ENCODE peak calls at places on chromosomes 5 and 9, in nine cellular contexts. One of them, this sample, is unnamed.

GRCh38 chr9:110058304-110058953 is 149.5 kb downstream of the C9orf152 start:
- DNase-seq in CD8-positive, alpha-beta T cell: no peak
- DNase-seq in mesenchymal stem cell: peak; percentile 61
- DNase-seq in A549: peak; percentile 78
- DNase-seq in cardiac muscle cell: peak; percentile 39
- DNase-seq in mammary epithelial cell: peak; percentile 57
- DNase-seq in substantia nigra: no peak
- DNase-seq in CD8-positive, alpha-beta memory T cell: no peak
- DNase-seq in psoas muscle: no peak
- DNase-seq in this sample: no peak

GRCh38 chr5:7331083-7331482 is 64.9 kb upstream of the ADCY2 start:
- DNase-seq in CD8-positive, alpha-beta T cell: no peak
- DNase-seq in mesenchymal stem cell: no peak
- DNase-seq in A549: no peak
- DNase-seq in cardiac muscle cell: peak; percentile 27
- DNase-seq in mammary epithelial cell: no peak
- DNase-seq in substantia nigra: no peak
- DNase-seq in CD8-positive, alpha-beta memory T cell: no peak
- DNase-seq in psoas muscle: no peak
- DNase-seq in this sample: no peak

GRCh38 chr5:62771331-62771730 is 192.7 kb downstream of the LRRC70 start:
- DNase-seq in CD8-positive, alpha-beta T cell: no peak
- DNase-seq in mesenchymal stem cell: no peak
- DNase-seq in A549: no peak
- DNase-seq in cardiac muscle cell: no peak
- DNase-seq in mammary epithelial cell: no peak
- DNase-seq in substantia nigra: no peak
- DNase-seq in CD8-positive, alpha-beta memory T cell: no peak
- DNase-seq in psoas muscle: no peak
- DNase-seq in this sample: no peak

GRCh38 chr5:14413331-14413750 is 168.3 kb upstream of the OTULINL start:
- DNase-seq in CD8-positive, alpha-beta T cell: peak; percentile 14
- DNase-seq in mesenchymal stem cell: no peak
- DNase-seq in A549: no peak
- DNase-seq in cardiac muscle cell: no peak
- DNase-seq in mammary epithelial cell: no peak
- DNase-seq in substantia nigra: no peak
- DNase-seq in CD8-positive, alpha-beta memory T cell: peak; percentile 57
- DNase-seq in psoas muscle: no peak
- DNase-seq in this sample: no peak

GRCh38 chr5:107456281-107456715 is 214.4 kb downstream of the EFNA5 start:
- DNase-seq in CD8-positive, alpha-beta T cell: no peak
- DNase-seq in mesenchymal stem cell: peak; percentile 48
- DNase-seq in A549: no peak
- DNase-seq in cardiac muscle cell: no peak
- DNase-seq in mammary epithelial cell: peak; percentile 89
- DNase-seq in substantia nigra: no peak
- DNase-seq in CD8-positive, alpha-beta memory T cell: no peak
- DNase-seq in psoas muscle: no peak
- DNase-seq in this sample: no peak

GRCh38 chr5:152608514-152608913 is 203.4 kb upstream of the NMUR2 start:
- DNase-seq in CD8-positive, alpha-beta T cell: no peak
- DNase-seq in mesenchymal stem cell: no peak
- DNase-seq in A549: no peak
- DNase-seq in cardiac muscle cell: no peak
- DNase-seq in mammary epithelial cell: no peak
- DNase-seq in substantia nigra: no peak
- DNase-seq in CD8-positive, alpha-beta memory T cell: no peak
- DNase-seq in psoas muscle: no peak
- DNase-seq in this sample: no peak

GRCh38 chr5:8686707-8687106 is 817.8 kb downstream of the MTRR start:
- DNase-seq in CD8-positive, alpha-beta T cell: no peak
- DNase-seq in mesenchymal stem cell: no peak
- DNase-seq in A549: no peak
- DNase-seq in cardiac muscle cell: no peak
- DNase-seq in mammary epithelial cell: no peak
- DNase-seq in substantia nigra: no peak
- DNase-seq in CD8-positive, alpha-beta memory T cell: no peak
- DNase-seq in psoas muscle: no peak
- DNase-seq in this sample: no peak

GRCh38 chr5:16550316-16550952 is 66.4 kb downstream of the RETREG1 start:
- DNase-seq in CD8-positive, alpha-beta T cell: no peak
- DNase-seq in mesenchymal stem cell: peak; percentile 57
- DNase-seq in A549: peak; percentile 76
- DNase-seq in cardiac muscle cell: peak; percentile 52
- DNase-seq in mammary epithelial cell: peak; percentile 43
- DNase-seq in substantia nigra: no peak
- DNase-seq in CD8-positive, alpha-beta memory T cell: peak; percentile 10
- DNase-seq in psoas muscle: no peak
- DNase-seq in this sample: no peak

GRCh38 chr5:57338068-57338848 is 144.4 kb downstream of the ACTBL2 start:
- DNase-seq in CD8-positive, alpha-beta T cell: no peak
- DNase-seq in mesenchymal stem cell: no peak
- DNase-seq in A549: peak; percentile 74
- DNase-seq in cardiac muscle cell: peak; percentile 51
- DNase-seq in mammary epithelial cell: peak; percentile 24
- DNase-seq in substantia nigra: no peak
- DNase-seq in CD8-positive, alpha-beta memory T cell: no peak
- DNase-seq in psoas muscle: no peak
- DNase-seq in this sample: no peak

GRCh38 chr9:133707761-133708122 is 30.4 kb downstream of the SARDH start:
- DNase-seq in CD8-positive, alpha-beta T cell: no peak
- DNase-seq in mesenchymal stem cell: no peak
- DNase-seq in A549: no peak
- DNase-seq in cardiac muscle cell: no peak
- DNase-seq in mammary epithelial cell: no peak
- DNase-seq in substantia nigra: no peak
- DNase-seq in CD8-positive, alpha-beta memory T cell: no peak
- DNase-seq in psoas muscle: peak; percentile 38
- DNase-seq in this sample: no peak

GRCh38 chr5:36948041-36948440 is 71.5 kb downstream of the NIPBL start:
- DNase-seq in CD8-positive, alpha-beta T cell: no peak
- DNase-seq in mesenchymal stem cell: peak; percentile 16
- DNase-seq in A549: no peak
- DNase-seq in cardiac muscle cell: no peak
- DNase-seq in mammary epithelial cell: peak; percentile 49
- DNase-seq in substantia nigra: no peak
- DNase-seq in CD8-positive, alpha-beta memory T cell: no peak
- DNase-seq in psoas muscle: no peak
- DNase-seq in this sample: no peak

GRCh38 chr5:175378444-175379028 is 65.4 kb downstream of the DRD1 start:
- DNase-seq in CD8-positive, alpha-beta T cell: no peak
- DNase-seq in mesenchymal stem cell: peak; percentile 1
- DNase-seq in A549: peak; percentile 97
- DNase-seq in cardiac muscle cell: no peak
- DNase-seq in mammary epithelial cell: peak; percentile 39
- DNase-seq in substantia nigra: no peak
- DNase-seq in CD8-positive, alpha-beta memory T cell: no peak
- DNase-seq in psoas muscle: no peak
- DNase-seq in this sample: no peak

GRCh38 chr5:127038550-127038949 is 8.2 kb upstream of the MARCHF3 start:
- DNase-seq in CD8-positive, alpha-beta T cell: no peak
- DNase-seq in mesenchymal stem cell: no peak
- DNase-seq in A549: no peak
- DNase-seq in cardiac muscle cell: peak; percentile 21
- DNase-seq in mammary epithelial cell: no peak
- DNase-seq in substantia nigra: no peak
- DNase-seq in CD8-positive, alpha-beta memory T cell: no peak
- DNase-seq in psoas muscle: no peak
- DNase-seq in this sample: no peak

GRCh38 chr5:121366515-121366914 is 485.2 kb upstream of the FTMT start:
- DNase-seq in CD8-positive, alpha-beta T cell: no peak
- DNase-seq in mesenchymal stem cell: peak; percentile 56
- DNase-seq in A549: peak; percentile 49
- DNase-seq in cardiac muscle cell: no peak
- DNase-seq in mammary epithelial cell: peak; percentile 28
- DNase-seq in substantia nigra: no peak
- DNase-seq in CD8-positive, alpha-beta memory T cell: no peak
- DNase-seq in psoas muscle: no peak
- DNase-seq in this sample: no peak

GRCh38 chr5:370311-370958 is 48.9 kb downstream of the AHRR start:
- DNase-seq in CD8-positive, alpha-beta T cell: no peak
- DNase-seq in mesenchymal stem cell: no peak
- DNase-seq in A549: no peak
- DNase-seq in cardiac muscle cell: no peak
- DNase-seq in mammary epithelial cell: no peak
- DNase-seq in substantia nigra: no peak
- DNase-seq in CD8-positive, alpha-beta memory T cell: no peak
- DNase-seq in psoas muscle: no peak
- DNase-seq in this sample: no peak

GRCh38 chr5:121671624-121672023 is 180.1 kb upstream of the FTMT start:
- DNase-seq in CD8-positive, alpha-beta T cell: no peak
- DNase-seq in mesenchymal stem cell: no peak
- DNase-seq in A549: no peak
- DNase-seq in cardiac muscle cell: no peak
- DNase-seq in mammary epithelial cell: no peak
- DNase-seq in substantia nigra: no peak
- DNase-seq in CD8-positive, alpha-beta memory T cell: no peak
- DNase-seq in psoas muscle: no peak
- DNase-seq in this sample: no peak

GRCh38 chr9:117276444-117276843 is 138.4 kb downstream of the ASTN2 start:
- DNase-seq in CD8-positive, alpha-beta T cell: no peak
- DNase-seq in mesenchymal stem cell: no peak
- DNase-seq in A549: no peak
- DNase-seq in cardiac muscle cell: no peak
- DNase-seq in mammary epithelial cell: no peak
- DNase-seq in substantia nigra: no peak
- DNase-seq in CD8-positive, alpha-beta memory T cell: no peak
- DNase-seq in psoas muscle: no peak
- DNase-seq in this sample: no peak

DNA sequence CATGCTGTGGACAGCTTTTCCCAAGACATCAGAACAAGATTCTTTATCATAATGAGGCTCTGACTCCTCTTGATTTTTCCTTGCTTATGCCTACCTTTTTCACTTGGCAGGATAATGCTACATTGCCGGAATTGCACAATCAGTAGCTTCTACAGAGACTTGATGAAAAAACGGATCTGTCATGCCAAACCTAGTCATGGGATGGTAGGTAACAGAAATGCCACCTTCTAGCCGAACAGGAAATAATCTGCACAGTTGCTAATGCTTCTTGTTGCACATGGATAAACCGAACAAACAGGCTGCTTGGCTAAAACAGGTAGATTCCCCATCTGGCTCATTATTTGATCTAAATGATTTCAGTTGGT is 47.3 kb downstream of the RAPGEF1 start:
- DNase-seq in CD8-positive, alpha-beta T cell: no peak
- DNase-seq in mesenchymal stem cell: no peak
- DNase-seq in A549: no peak
- DNase-seq in cardiac muscle cell: no peak
- DNase-seq in mammary epithelial cell: peak; percentile 67
- DNase-seq in substantia nigra: no peak
- DNase-seq in CD8-positive, alpha-beta memory T cell: no peak
- DNase-seq in psoas muscle: no peak
- DNase-seq in this sample: no peak
- H3K27ac ChIP-seq in CD8-positive, alpha-beta T cell: no peak overlapping the region
- H3K27ac ChIP-seq in mesenchymal stem cell: no peak overlapping the region
- H3K27ac ChIP-seq in A549: no peak overlapping the region
- H3K27ac ChIP-seq in cardiac muscle cell: no peak overlapping the region
- H3K27ac ChIP-seq in mammary epithelial cell: no peak overlapping the region
- H3K27ac ChIP-seq in substantia nigra: no peak overlapping the region
- H3K27ac ChIP-seq in CD8-positive, alpha-beta memory T cell: no peak overlapping the region
- H3K27ac ChIP-seq in psoas muscle: no peak overlapping the region
- H3K27ac ChIP-seq in this sample: no peak overlapping the region

GRCh38 chr9:89177401-89178161 is 1.0 kb downstream of the SHC3 start:
- DNase-seq in CD8-positive, alpha-beta T cell: no peak
- DNase-seq in mesenchymal stem cell: peak; percentile 58
- DNase-seq in A549: no peak
- DNase-seq in cardiac muscle cell: peak; percentile 7
- DNase-seq in mammary epithelial cell: no peak
- DNase-seq in substantia nigra: no peak
- DNase-seq in CD8-positive, alpha-beta memory T cell: no peak
- DNase-seq in psoas muscle: no peak
- DNase-seq in this sample: no peak

GRCh38 chr9:89178162-89179120 is at the start of gene SHC3:
- DNase-seq in CD8-positive, alpha-beta T cell: no peak
- DNase-seq in mesenchymal stem cell: peak; percentile 60
- DNase-seq in A549: no peak
- DNase-seq in cardiac muscle cell: peak; percentile 13
- DNase-seq in mammary epithelial cell: no peak
- DNase-seq in substantia nigra: no peak
- DNase-seq in CD8-positive, alpha-beta memory T cell: no peak
- DNase-seq in psoas muscle: no peak
- DNase-seq in this sample: no peak

GRCh38 chr9:89179920-89180667 is 1.5 kb upstream of the SHC3 start:
- DNase-seq in CD8-positive, alpha-beta T cell: no peak
- DNase-seq in mesenchymal stem cell: peak; percentile 98
- DNase-seq in A549: peak; percentile 89
- DNase-seq in cardiac muscle cell: peak; percentile 80
- DNase-seq in mammary epithelial cell: peak; percentile 93
- DNase-seq in substantia nigra: peak; percentile 78
- DNase-seq in CD8-positive, alpha-beta memory T cell: no peak
- DNase-seq in psoas muscle: peak; percentile 92
- DNase-seq in this sample: peak; percentile 34

GRCh38 chr9:89177021-89177400 is 1.6 kb downstream of the SHC3 start:
- DNase-seq in CD8-positive, alpha-beta T cell: no peak
- DNase-seq in mesenchymal stem cell: peak; percentile 67
- DNase-seq in A549: no peak
- DNase-seq in cardiac muscle cell: no peak
- DNase-seq in mammary epithelial cell: no peak
- DNase-seq in substantia nigra: no peak
- DNase-seq in CD8-positive, alpha-beta memory T cell: no peak
- DNase-seq in psoas muscle: no peak
- DNase-seq in this sample: no peak

GRCh38 chr9:89179535-89179919 is 909 bp upstream of the SHC3 start:
- DNase-seq in CD8-positive, alpha-beta T cell: no peak
- DNase-seq in mesenchymal stem cell: peak; percentile 79
- DNase-seq in A549: peak; percentile 27
- DNase-seq in cardiac muscle cell: peak; percentile 4
- DNase-seq in mammary epithelial cell: no peak
- DNase-seq in substantia nigra: no peak
- DNase-seq in CD8-positive, alpha-beta memory T cell: no peak
- DNase-seq in psoas muscle: no peak
- DNase-seq in this sample: no peak
- H3K27ac ChIP-seq in CD8-positive, alpha-beta T cell: no peak overlapping the region
- H3K27ac ChIP-seq in mesenchymal stem cell: peak overlapping the region; percentile 86
- H3K27ac ChIP-seq in A549: peak overlapping the region; percentile 74
- H3K27ac ChIP-seq in cardiac muscle cell: no peak overlapping the region
- H3K27ac ChIP-seq in mammary epithelial cell: no peak overlapping the region
- H3K27ac ChIP-seq in substantia nigra: peak overlapping the region; percentile 74
- H3K27ac ChIP-seq in CD8-positive, alpha-beta memory T cell: no peak overlapping the region
- H3K27ac ChIP-seq in psoas muscle: peak overlapping the region; percentile 59
- H3K27ac ChIP-seq in this sample: peak overlapping the region; percentile 59

GRCh38 chr5:147169846-147170245 is 65.0 kb upstream of the STK32A start:
- DNase-seq in CD8-positive, alpha-beta T cell: no peak
- DNase-seq in mesenchymal stem cell: no peak
- DNase-seq in A549: no peak
- DNase-seq in cardiac muscle cell: no peak
- DNase-seq in mammary epithelial cell: no peak
- DNase-seq in substantia nigra: no peak
- DNase-seq in CD8-positive, alpha-beta memory T cell: no peak
- DNase-seq in psoas muscle: no peak
- DNase-seq in this sample: no peak
- H3K27ac ChIP-seq in CD8-positive, alpha-beta T cell: no peak overlapping the region
- H3K27ac ChIP-seq in mesenchymal stem cell: peak overlapping the region; percentile 82
- H3K27ac ChIP-seq in A549: no peak overlapping the region
- H3K27ac ChIP-seq in cardiac muscle cell: no peak overlapping the region
- H3K27ac ChIP-seq in mammary epithelial cell: no peak overlapping the region
- H3K27ac ChIP-seq in substantia nigra: no peak overlapping the region
- H3K27ac ChIP-seq in CD8-positive, alpha-beta memory T cell: no peak overlapping the region
- H3K27ac ChIP-seq in psoas muscle: no peak overlapping the region
- H3K27ac ChIP-seq in this sample: no peak overlapping the region

GRCh38 chr5:141867139-141867538 is 11.1 kb downstream of the PCDH1 start:
- DNase-seq in CD8-positive, alpha-beta T cell: no peak
- DNase-seq in mesenchymal stem cell: no peak
- DNase-seq in A549: no peak
- DNase-seq in cardiac muscle cell: no peak
- DNase-seq in mammary epithelial cell: no peak
- DNase-seq in substantia nigra: no peak
- DNase-seq in CD8-positive, alpha-beta memory T cell: no peak
- DNase-seq in psoas muscle: no peak
- DNase-seq in this sample: no peak
- H3K27ac ChIP-seq in CD8-positive, alpha-beta T cell: no peak overlapping the region
- H3K27ac ChIP-seq in mesenchymal stem cell: no peak overlapping the region
- H3K27ac ChIP-seq in A549: no peak overlapping the region
- H3K27ac ChIP-seq in cardiac muscle cell: no peak overlapping the region
- H3K27ac ChIP-seq in mammary epithelial cell: no peak overlapping the region
- H3K27ac ChIP-seq in substantia nigra: peak overlapping the region; percentile 76
- H3K27ac ChIP-seq in CD8-positive, alpha-beta memory T cell: no peak overlapping the region
- H3K27ac ChIP-seq in psoas muscle: no peak overlapping the region
- H3K27ac ChIP-seq in this sample: no peak overlapping the region